ENCODE peak calls at places on chromosomes 11 and 22, in four cellular contexts. One of them, this sample, is unnamed.

GRCh38 chr11:131165036-131165435 is 205.4 kb upstream of the NTM start:
- DNase-seq in T-helper 2 cell: no peak
- DNase-seq in neural crest cell: no peak
- DNase-seq in activated naive CD8-positive, alpha-beta T cell treated with anti-CD3 and anti-CD28 coated beads, Interleukin-2, amount 50 U/mL, for 16 hours: no peak
- DNase-seq in this sample: no peak

GRCh38 chr22:42544686-42545085 is 9.1 kb upstream of the SERHL2 start:
- DNase-seq in T-helper 2 cell: no peak
- DNase-seq in neural crest cell: no peak
- DNase-seq in activated naive CD8-positive, alpha-beta T cell treated with anti-CD3 and anti-CD28 coated beads, Interleukin-2, amount 50 U/mL, for 16 hours: no peak
- DNase-seq in this sample: no peak

GRCh38 chr11:20061766-20062165 is 98.5 kb downstream of the DBX1 start:
- DNase-seq in T-helper 2 cell: no peak
- DNase-seq in neural crest cell: no peak
- DNase-seq in activated naive CD8-positive, alpha-beta T cell treated with anti-CD3 and anti-CD28 coated beads, Interleukin-2, amount 50 U/mL, for 16 hours: no peak
- DNase-seq in this sample: no peak

GRCh38 chr22:42648368-42649260 is 578 bp downstream of the CYB5R3 start:
- DNase-seq in T-helper 2 cell: peak; percentile 36
- DNase-seq in neural crest cell: no peak
- DNase-seq in activated naive CD8-positive, alpha-beta T cell treated with anti-CD3 and anti-CD28 coated beads, Interleukin-2, amount 50 U/mL, for 16 hours: no peak
- DNase-seq in this sample: no peak

GRCh38 chr11:128467610-128468041 is 119.7 kb downstream of the ETS1 start:
- DNase-seq in T-helper 2 cell: peak; percentile 55
- DNase-seq in neural crest cell: peak; percentile 21
- DNase-seq in activated naive CD8-positive, alpha-beta T cell treated with anti-CD3 and anti-CD28 coated beads, Interleukin-2, amount 50 U/mL, for 16 hours: no peak
- DNase-seq in this sample: no peak

GRCh38 chr22:42979606-42980005 is 35.3 kb downstream of the PACSIN2 start:
- DNase-seq in T-helper 2 cell: no peak
- DNase-seq in neural crest cell: no peak
- DNase-seq in activated naive CD8-positive, alpha-beta T cell treated with anti-CD3 and anti-CD28 coated beads, Interleukin-2, amount 50 U/mL, for 16 hours: no peak
- DNase-seq in this sample: no peak

GRCh38 chr22:24153959-24154358 is 27.3 kb upstream of the SUSD2 start:
- DNase-seq in T-helper 2 cell: peak; percentile 26
- DNase-seq in neural crest cell: no peak
- DNase-seq in activated naive CD8-positive, alpha-beta T cell treated with anti-CD3 and anti-CD28 coated beads, Interleukin-2, amount 50 U/mL, for 16 hours: no peak
- DNase-seq in this sample: no peak

GRCh38 chr22:49953027-49953679 is 7.4 kb upstream of the PIM3 start:
- DNase-seq in T-helper 2 cell: no peak
- DNase-seq in neural crest cell: no peak
- DNase-seq in activated naive CD8-positive, alpha-beta T cell treated with anti-CD3 and anti-CD28 coated beads, Interleukin-2, amount 50 U/mL, for 16 hours: no peak
- DNase-seq in this sample: no peak

GRCh38 chr11:27107548-27107947 is 66.9 kb downstream of the BBOX1 start:
- DNase-seq in T-helper 2 cell: no peak
- DNase-seq in neural crest cell: no peak
- DNase-seq in activated naive CD8-positive, alpha-beta T cell treated with anti-CD3 and anti-CD28 coated beads, Interleukin-2, amount 50 U/mL, for 16 hours: no peak
- DNase-seq in this sample: no peak

GRCh38 chr11:57375490-57375889 is 5.5 kb downstream of the PRG3 start:
- DNase-seq in T-helper 2 cell: no peak
- DNase-seq in neural crest cell: no peak
- DNase-seq in activated naive CD8-positive, alpha-beta T cell treated with anti-CD3 and anti-CD28 coated beads, Interleukin-2, amount 50 U/mL, for 16 hours: no peak
- DNase-seq in this sample: no peak